ENCODE peak calls at places on chromosomes 4 and X, in five cellular contexts. G is neural progenitor cell, L is left ventricle myocardium inferior, O is posterior cingulate gyrus, W is stromal cell of bone marrow. P is an unnamed sample.

GRCh38 chrX:45771114-45771513 is 570.4 kb upstream of the DIPK2B start:
- DNase-seq in O (no peak), L (no peak), W (peak; percentile 87), G (no peak), P (no peak)

GRCh38 chrX:7019555-7019954 is 128.0 kb upstream of the STS start:
- DNase-seq in G (no peak), W (no peak), O (no peak), L (no peak), P (no peak)

GRCh38 chr4:84324850-84325249 is 174.2 kb downstream of the NKX6-1 start:
- DNase-seq in W (no peak), G (peak; percentile 47), O (no peak), L (no peak), P (no peak)

GRCh38 chr4:11624370-11624769 is 195.7 kb upstream of the HS3ST1 start:
- DNase-seq in O (no peak), G (no peak), L (no peak), W (no peak), P (no peak)

GRCh38 chr4:73460913-73461522 is 20.5 kb upstream of the AFM start:
- DNase-seq in L (no peak), O (no peak), W (no peak), G (no peak), P (no peak)

GRCh38 chr4:161585011-161585410 is 578.8 kb downstream of the FSTL5 start:
- DNase-seq in O (peak; percentile 9), W (no peak), G (no peak), L (no peak), P (no peak)

GRCh38 chrX:9324676-9325075 is 140.2 kb upstream of the TBL1X start:
- DNase-seq in G (no peak), L (no peak), W (no peak), O (no peak), P (no peak)

GRCh38 chrX:661154-661553 is 30.6 kb downstream of the SHOX start:
- DNase-seq in O (no peak), W (no peak), G (no peak), L (no peak), P (no peak)

GRCh38 chr4:14865804-14866203 is 136.5 kb upstream of the CPEB2 start:
- DNase-seq in W (no peak), G (no peak), L (no peak), O (no peak), P (no peak)